ENCODE peak calls at places on chromosome 3, in ten cellular contexts. U, K, P, F, J, D, W, Q, H and A are unnamed samples.

GRCh38 chr3:10017636-10018292 is 8.5 kb upstream of the FANCD2 start:
- DNase-seq in H (peak), P (no peak), F (no peak), Q (no peak), U (no peak), K (no peak), W (peak), D (peak), J (no peak), A (no peak)

GRCh38 chr3:85737846-85738245 is 779.1 kb downstream of the CADM2 start:
- DNase-seq in W (no peak), Q (no peak), U (no peak), J (no peak), F (no peak), H (peak), P (no peak), K (no peak), D (no peak), A (no peak)

GRCh38 chr3:106610362-106610997 is 741.7 kb upstream of the CBLB start:
- DNase-seq in Q (peak), P (no peak), H (no peak), W (no peak), F (no peak), D (no peak), K (no peak), U (no peak), J (no peak), A (no peak)

GRCh38 chr3:46293035-46293724 is 50.9 kb downstream of the CCR3 start:
- DNase-seq in H (no peak), D (no peak), K (no peak), P (no peak), J (no peak), U (peak), F (no peak), Q (no peak), W (no peak), A (no peak)

GRCh38 chr3:99713440-99713839 is 75.0 kb downstream of the COL8A1 start:
- DNase-seq in P (no peak), Q (no peak), K (no peak), H (no peak), W (no peak), J (no peak), U (no peak), F (no peak), D (no peak), A (no peak)

GRCh38 chr3:180329847-180330246 is 272.1 kb upstream of the TTC14 start:
- DNase-seq in W (no peak), J (no peak), Q (no peak), D (no peak), K (no peak), U (no peak), P (no peak), H (no peak), F (no peak), A (no peak)

GRCh38 chr3:194205675-194206133 is 69.8 kb downstream of the HES1 start:
- DNase-seq in H (no peak), P (no peak), F (peak), J (no peak), U (peak), D (peak), Q (no peak), W (no peak), K (no peak), A (no peak)

GRCh38 chr3:87268646-87269211 is 7.7 kb downstream of the POU1F1 start:
- DNase-seq in K (no peak), D (no peak), H (no peak), U (no peak), P (no peak), W (no peak), Q (no peak), F (no peak), J (no peak), A (no peak)

GRCh38 chr3:44179251-44179650 is 62.4 kb upstream of the TOPAZ1 start:
- DNase-seq in D (no peak), P (no peak), Q (no peak), H (no peak), J (no peak), K (no peak), F (no peak), U (no peak), W (no peak), A (no peak)

GRCh38 chr3:60225848-60226247 is 1025.4 kb downstream of the FHIT start:
- DNase-seq in F (no peak), H (no peak), U (no peak), W (no peak), K (no peak), D (no peak), J (no peak), P (no peak), Q (no peak), A (no peak)

GRCh38 chr3:118863731-118864322 is 170.8 kb downstream of the IGSF11 start:
- DNase-seq in F (no peak), H (no peak), W (no peak), J (no peak), U (no peak), Q (no peak), D (peak), P (no peak), K (no peak), A (no peak)

GRCh38 chr3:46574263-46574662 is 8.2 kb upstream of the LRRC2 start:
- DNase-seq in F (no peak), H (no peak), D (no peak), Q (no peak), P (no peak), W (no peak), U (peak), K (no peak), J (no peak), A (no peak)

GRCh38 chr3:52834871-52835501 is at the start of gene MUSTN1:
- DNase-seq in Q (no peak), K (no peak), U (peak), H (no peak), F (no peak), J (no peak), D (no peak), W (no peak), P (peak), A (no peak)